ENCODE peak calls at places on chromosome 1, in nine cellular contexts. L is stimulated activated CD8-positive, alpha-beta memory T cell treated with anti-CD3 and anti-CD28 coated beads, Interleukin-2, amount 100 ng/mL, for 1 hour; I is ELR; P is erythroblast; X is nephron progenitor cell; Q is activated naive CD4-positive, alpha-beta T cell; M is Caco-2; Y is MCF 10A; T is LHCN-M2. B is an unnamed sample.

GRCh38 chr1:112514901-112515300 is 6.1 kb downstream of the WNT2B start:
- DNase-seq in T (no peak), P (no peak), Y (no peak), I (no peak), Q (no peak), M (no peak), X (no peak), L (no peak), B (no peak)

GRCh38 chr1:164614316-164614715 is 55.3 kb downstream of the PBX1 start:
- DNase-seq in I (no peak), M (no peak), Q (no peak), Y (no peak), X (no peak), L (no peak), P (no peak), T (no peak), B (no peak)

GRCh38 chr1:100866041-100866900 is 28.4 kb downstream of the EXTL2 start:
- DNase-seq in T (peak), P (peak), X (no peak), Q (no peak), M (no peak), Y (peak), L (no peak), I (peak), B (peak)

GRCh38 chr1:229557913-229558414 is 543 bp downstream of the ABCB10 start:
- DNase-seq in L (no peak), T (no peak), Q (no peak), X (peak), I (peak), M (peak), P (peak), Y (peak), B (peak)

GRCh38 chr1:225508538-225509375 is 80.9 kb upstream of the LBR start:
- DNase-seq in L (no peak), Y (peak), P (no peak), X (no peak), T (peak), Q (no peak), I (peak), M (no peak), B (peak)

GRCh38 chr1:226550671-226551041 is 2.1 kb downstream of the STUM start:
- DNase-seq in T (no peak), Q (no peak), X (no peak), P (no peak), L (no peak), I (no peak), Y (no peak), M (no peak), B (no peak)

GRCh38 chr1:171422489-171422888 is 62.8 kb upstream of the PRRC2C start:
- DNase-seq in Q (no peak), P (no peak), X (no peak), T (no peak), I (peak), L (no peak), M (no peak), Y (peak), B (peak)

GRCh38 chr1:33661791-33662190 is 189.3 kb downstream of the ZSCAN20 start:
- DNase-seq in Y (no peak), M (no peak), I (no peak), T (no peak), X (no peak), P (no peak), Q (no peak), L (no peak), B (no peak)

GRCh38 chr1:15911141-15911540 is 63.6 kb downstream of the SPEN start:
- DNase-seq in I (no peak), T (no peak), Q (no peak), L (no peak), P (no peak), M (no peak), X (no peak), Y (no peak), B (no peak)